ENCODE peak calls at places on chromosomes 11 and 22, in four cellular contexts. W is neuronal stem cell, B is H1, U is H9. G is an unnamed sample.

GRCh38 chr11:94678901-94679300 is 89.3 kb upstream of the AMOTL1 start:
- DNase-seq in W (no peak), B (no peak), U (no peak), G (no peak)

GRCh38 chr11:74170694-74171629 is at the start of the genes C2CD3 and PPME1:
- DNase-seq in U (peak), B (peak), W (peak), G (peak)

GRCh38 chr11:88507771-88508557 is 170.4 kb upstream of the CTSC start:
- DNase-seq in U (peak), W (no peak), B (no peak), G (no peak)

GRCh38 chr11:93908689-93909088 is 58.3 kb upstream of the VSTM5 start:
- DNase-seq in B (no peak), U (no peak), W (no peak), G (no peak)

GRCh38 chr22:30947163-30947820 is 21.3 kb downstream of the MORC2 start:
- DNase-seq in U (no peak), W (peak), B (no peak), G (no peak)

GRCh38 chr22:48167238-48167637 is 1404.8 kb downstream of the TBC1D22A start:
- DNase-seq in U (peak), W (peak), B (no peak), G (no peak)

GRCh38 chr11:10197091-10197490 is 96.9 kb downstream of the SBF2 start:
- DNase-seq in U (no peak), W (no peak), B (no peak), G (no peak)

GRCh38 chr11:134623711-134624110 is 211.7 kb upstream of the B3GAT1 start:
- DNase-seq in W (no peak), B (no peak), U (no peak), G (no peak)

GRCh38 chr22:47144076-47144765 is 381.8 kb downstream of the TBC1D22A start:
- DNase-seq in W (no peak), B (no peak), U (no peak), G (no peak)

GRCh38 chr11:78292109-78292803 is 103.5 kb downstream of the USP35 start:
- DNase-seq in W (no peak), U (no peak), B (no peak), G (peak)

GRCh38 chr11:26283852-26284421 is 48.0 kb upstream of the ANO3 start:
- DNase-seq in U (peak), W (no peak), B (no peak), G (no peak)

GRCh38 chr11:32435511-32435946 is at the start of gene WT1:
- DNase-seq in W (no peak), U (peak), B (no peak), G (no peak)

GRCh38 chr22:38924197-38924952 is 33.0 kb upstream of the APOBEC3A start:
- DNase-seq in B (no peak), U (no peak), W (no peak), G (peak)

GRCh38 chr22:26748845-26749244 is 91.5 kb downstream of the MIAT start:
- DNase-seq in U (no peak), W (no peak), B (no peak), G (no peak)

GRCh38 chr11:11733246-11733763 is 108.5 kb upstream of the USP47 start:
- DNase-seq in B (no peak), W (no peak), U (no peak), G (no peak)

GRCh38 chr11:110752890-110753289 is 40.7 kb upstream of the ARHGAP20 start:
- DNase-seq in W (no peak), U (no peak), B (no peak), G (no peak)

GRCh38 chr11:66032962-66033735 is 6.9 kb upstream of the CATSPER1 start:
- DNase-seq in W (no peak), U (no peak), B (no peak), G (no peak)

GRCh38 chr11:95835351-95835750 is 45.1 kb downstream of the CEP57 start:
- DNase-seq in B (no peak), W (no peak), U (no peak), G (no peak)

GRCh38 chr22:20395897-20396287 is 1.9 kb downstream of the ZNF74 start:
- DNase-seq in U (no peak), W (no peak), B (no peak), G (no peak)

GRCh38 chr22:49011769-49012598 is 815.7 kb downstream of the BRD1 start:
- DNase-seq in U (peak), W (no peak), B (no peak), G (no peak)

GRCh38 chr11:117107701-117108590 is 9.7 kb upstream of the SIK3 start:
- DNase-seq in B (no peak), U (no peak), W (no peak), G (no peak)

GRCh38 chr22:23236440-23237139 is 56.3 kb downstream of the BCR start:
- DNase-seq in B (no peak), U (no peak), W (no peak), G (no peak)

GRCh38 chr22:41403532-41404318 is 22.0 kb downstream of the TEF start:
- DNase-seq in U (peak), B (peak), W (peak), G (peak)

GRCh38 chr11:77522215-77522614 is 48.3 kb upstream of the PAK1 start:
- DNase-seq in U (no peak), B (no peak), W (no peak), G (no peak)

GRCh38 chr22:39773976-39774539 is 119.5 kb downstream of the ENTHD1 start:
- DNase-seq in W (no peak), B (no peak), U (no peak), G (peak)

GRCh38 chr11:120130991-120131760 is 6.7 kb downstream of the TRIM29 start:
- DNase-seq in B (no peak), U (no peak), W (no peak), G (no peak)

GRCh38 chr22:19965771-19966709 is 24.4 kb upstream of the TXNRD2 start:
- DNase-seq in W (no peak), U (peak), B (no peak), G (peak)

GRCh38 chr11:36510567-36511020 is 522 bp upstream of the TRAF6 start:
- DNase-seq in B (no peak), W (no peak), U (no peak), G (peak)

GRCh38 chr11:132311703-132312102 is 941.3 kb downstream of the NTM start:
- DNase-seq in U (no peak), W (no peak), B (no peak), G (no peak)

GRCh38 chr11:126172596-126173038 is 38.8 kb downstream of the RPUSD4 start:
- DNase-seq in U (no peak), B (no peak), W (no peak), G (no peak)

GRCh38 chr11:117478126-117478856 is 150.6 kb downstream of the CEP164 start:
- DNase-seq in B (no peak), U (no peak), W (no peak), G (no peak)

GRCh38 chr11:87528752-87529151 is 491.0 kb downstream of the TMEM135 start:
- DNase-seq in W (no peak), B (no peak), U (no peak), G (no peak)

GRCh38 chr11:116740741-116741140 is 32.0 kb downstream of the BUD13 start:
- DNase-seq in B (no peak), U (no peak), W (no peak), G (no peak)

GRCh38 chr11:19352736-19353110 is 112.0 kb upstream of the E2F8 start:
- DNase-seq in W (no peak), B (no peak), U (no peak), G (no peak)

GRCh38 chr11:111454561-111455192 is 57.5 kb downstream of the BTG4 start:
- DNase-seq in U (peak), B (no peak), W (peak), G (peak)

GRCh38 chr11:47591764-47592163 is 2.4 kb downstream of the C1QTNF4 start:
- DNase-seq in B (no peak), W (no peak), U (no peak), G (no peak)

GRCh38 chr11:62144641-62145255 is 20.9 kb downstream of the INCENP start:
- DNase-seq in B (no peak), W (no peak), U (peak), G (no peak)

GRCh38 chr11:119432484-119433368 is 9.8 kb upstream of the THY1 start:
- DNase-seq in B (no peak), U (no peak), W (no peak), G (no peak)

GRCh38 chr11:74069146-74070046 is 60.5 kb upstream of the UCP3 start:
- DNase-seq in B (no peak), W (no peak), U (no peak), G (peak)

GRCh38 chr22:36329217-36330078 is 58.3 kb downstream of the MYH9 start:
- DNase-seq in B (peak), W (peak), U (peak), G (peak)

GRCh38 chr22:36330127-36330526 is 57.6 kb downstream of the MYH9 start:
- DNase-seq in U (no peak), B (no peak), W (no peak), G (peak)

GRCh38 chr22:36328635-36329216 is 59.0 kb downstream of the MYH9 start:
- DNase-seq in U (no peak), B (no peak), W (no peak), G (peak)

GRCh38 chr22:36326178-36327161 is 61.3 kb downstream of the MYH9 start:
- DNase-seq in W (no peak), B (no peak), U (no peak), G (no peak)

GRCh38 chr22:36327922-36328551 is 59.7 kb downstream of the MYH9 start:
- DNase-seq in B (no peak), U (no peak), W (no peak), G (peak)
- H2BK12ac ChIP-seq in B (peak), U (peak), W (no peak), G (no peak)

GRCh38 chr22:37486224-37486845 is at the start of gene MFNG:
- DNase-seq in B (no peak), U (peak), W (peak), G (peak)

GRCh38 chr22:37483594-37484114 is 2.5 kb downstream of the MFNG start:
- DNase-seq in W (no peak), U (no peak), B (no peak), G (no peak)

GRCh38 chr22:37484115-37485005 is 1.8 kb downstream of the MFNG start:
- DNase-seq in U (no peak), B (no peak), W (no peak), G (no peak)

GRCh38 chr22:37485714-37486223 is 415 bp downstream of the MFNG start:
- DNase-seq in B (no peak), W (no peak), U (no peak), G (no peak)

GRCh38 chr22:37485006-37485713 is 1.0 kb downstream of the MFNG start:
- DNase-seq in U (no peak), B (no peak), W (no peak), G (no peak)
- H2AK5ac ChIP-seq in U (no peak), B (peak), W (peak), G (no peak)

GRCh38 chr11:1776944-1777715 is 13.4 kb upstream of the CTSD start:
- DNase-seq in U (no peak), B (no peak), W (no peak), G (no peak)

GRCh38 chr11:1779806-1780699 is 16.3 kb upstream of the CTSD start:
- DNase-seq in U (peak), B (no peak), W (no peak), G (no peak)

GRCh38 chr11:1777737-1778136 is 14.0 kb upstream of the CTSD start:
- DNase-seq in U (no peak), W (no peak), B (no peak), G (peak)

GRCh38 chr11:1779034-1779805 is 15.5 kb upstream of the CTSD start:
- DNase-seq in U (no peak), W (no peak), B (no peak), G (no peak)

DNA sequence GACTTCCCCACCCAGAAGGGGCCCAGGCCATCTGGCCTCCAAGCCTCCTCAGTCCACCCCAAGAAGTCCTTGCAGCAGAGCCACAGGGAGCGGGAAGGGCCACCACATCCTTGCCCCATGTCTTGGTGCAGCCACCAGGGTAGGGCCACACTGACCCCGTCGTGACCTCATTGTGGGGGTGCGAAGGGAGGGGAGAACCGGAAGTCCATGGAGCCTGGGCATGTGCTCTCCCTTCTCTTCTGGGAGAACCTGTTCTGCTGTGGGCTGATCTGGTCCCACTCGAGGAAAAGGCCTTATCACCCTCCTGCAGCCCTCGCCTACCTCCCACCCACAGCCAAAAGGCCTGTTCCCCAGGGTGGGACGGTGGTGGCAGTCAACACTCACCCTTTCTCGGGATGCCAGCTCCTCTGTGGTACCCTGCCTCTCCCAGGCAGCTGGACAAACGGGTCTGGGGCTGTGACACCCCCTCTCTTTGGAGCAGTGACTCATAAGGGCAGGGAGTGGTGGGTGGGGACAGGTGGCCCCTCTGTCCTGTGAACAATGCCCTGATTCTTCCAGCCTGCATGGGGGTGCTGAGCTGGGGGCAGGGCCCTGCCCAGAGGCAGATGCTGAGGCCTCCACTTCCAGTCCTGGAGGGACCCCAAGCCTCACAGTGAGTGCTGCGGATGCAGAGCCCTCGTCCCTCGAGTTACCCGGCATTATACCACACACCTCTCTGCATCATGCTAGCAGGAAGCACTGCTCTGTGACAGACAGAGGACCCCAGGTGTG is 14.6 kb upstream of the CTSD start:
- DNase-seq in B (no peak), U (no peak), W (no peak), G (no peak)
- H2BK12ac ChIP-seq in B (no peak), U (no peak), W (peak), G (no peak)

GRCh38 chr11:68037481-68038225 is 1.2 kb upstream of the TCIRG1 start:
- DNase-seq in U (no peak), W (no peak), B (no peak), G (no peak)

GRCh38 chr11:68036717-68037239 is 2.0 kb upstream of the TCIRG1 start:
- DNase-seq in U (no peak), B (no peak), W (no peak), G (peak)

GRCh38 chr11:68038718-68039525 is at the start of gene TCIRG1:
- DNase-seq in U (peak), W (peak), B (peak), G (peak)

GRCh38 chr11:68039526-68040086 is 781 bp downstream of the TCIRG1 start:
- DNase-seq in B (no peak), U (no peak), W (no peak), G (no peak)

GRCh38 chr11:68038226-68038717 is 553 bp upstream of the TCIRG1 start:
- DNase-seq in U (no peak), B (no peak), W (no peak), G (peak)
- H2AK5ac ChIP-seq in U (no peak), B (peak), W (peak), G (peak)

G was measured in trophoblast cell.